ENCODE peak calls at places on chromosomes 13 and 19, in six cellular contexts. O is small intestine, H is aorta, L is thoracic aorta, N is Peyer's patch, P is fibroblast of lung. U is an unnamed sample. For H3K4me1, the result is how much of the 10 kb centered on the place peaks cover.

GRCh38 chr13:88068975-88069374 is 397.8 kb downstream of the SLITRK5 start:
- DNase-seq in H (no peak), P (no peak), O (peak), L (no peak), N (no peak), U (no peak)

GRCh38 chr13:25300861-25301346 is 521 bp upstream of the NUP58 start:
- DNase-seq in O (no peak), L (no peak), H (peak), P (no peak), N (no peak), U (peak)

GRCh38 chr13:92823059-92823458 is 403.5 kb upstream of the GPC6 start:
- DNase-seq in O (no peak), H (no peak), P (no peak), N (no peak), L (no peak), U (no peak)

GRCh38 chr19:38252935-38253691 is 3.1 kb downstream of the PPP1R14A start:
- DNase-seq in L (peak), H (peak), N (no peak), O (no peak), P (peak), U (no peak)

GRCh38 chr13:73138967-73139491 is 80.2 kb downstream of the KLF5 start:
- DNase-seq in P (no peak), N (no peak), L (no peak), O (peak), H (no peak), U (peak)

GRCh38 chr13:26563713-26564112 is 6.2 kb downstream of the WASF3 start:
- DNase-seq in L (no peak), H (no peak), O (no peak), N (no peak), P (no peak), U (no peak)

GRCh38 chr13:74423434-74423833 is 289.2 kb upstream of the KLF12 start:
- DNase-seq in P (no peak), H (no peak), L (no peak), O (no peak), N (no peak), U (no peak)

GRCh38 chr19:5360003-5360820 is 19.6 kb upstream of the PTPRS start:
- DNase-seq in H (no peak), P (no peak), N (no peak), O (no peak), L (no peak), U (no peak)

GRCh38 chr19:34253711-34254551 is 423 bp upstream of the GARRE1 start:
- DNase-seq in H (peak), N (peak), O (peak), L (peak), P (peak), U (peak)

GRCh38 chr19:38721496-38721895 is 22.8 kb downstream of the CAPN12 start:
- DNase-seq in O (no peak), N (no peak), H (no peak), L (no peak), P (no peak), U (no peak)

GRCh38 chr19:17966115-17966455 is 822 bp upstream of the KCNN1 start:
- DNase-seq in O (no peak), N (no peak), P (no peak), L (no peak), H (peak), U (no peak)

GRCh38 chr19:17966497-17967257 is at the start of gene KCNN1:
- DNase-seq in L (no peak), H (no peak), O (no peak), N (no peak), P (no peak), U (no peak)

GRCh38 chr19:17967258-17968051 is 548 bp downstream of the KCNN1 start:
- DNase-seq in L (no peak), P (no peak), N (no peak), H (no peak), O (no peak), U (no peak)

GRCh38 chr19:17965370-17966114 is 1.4 kb upstream of the KCNN1 start:
- DNase-seq in H (no peak), O (peak), P (no peak), N (no peak), L (no peak), U (no peak)

DNA sequence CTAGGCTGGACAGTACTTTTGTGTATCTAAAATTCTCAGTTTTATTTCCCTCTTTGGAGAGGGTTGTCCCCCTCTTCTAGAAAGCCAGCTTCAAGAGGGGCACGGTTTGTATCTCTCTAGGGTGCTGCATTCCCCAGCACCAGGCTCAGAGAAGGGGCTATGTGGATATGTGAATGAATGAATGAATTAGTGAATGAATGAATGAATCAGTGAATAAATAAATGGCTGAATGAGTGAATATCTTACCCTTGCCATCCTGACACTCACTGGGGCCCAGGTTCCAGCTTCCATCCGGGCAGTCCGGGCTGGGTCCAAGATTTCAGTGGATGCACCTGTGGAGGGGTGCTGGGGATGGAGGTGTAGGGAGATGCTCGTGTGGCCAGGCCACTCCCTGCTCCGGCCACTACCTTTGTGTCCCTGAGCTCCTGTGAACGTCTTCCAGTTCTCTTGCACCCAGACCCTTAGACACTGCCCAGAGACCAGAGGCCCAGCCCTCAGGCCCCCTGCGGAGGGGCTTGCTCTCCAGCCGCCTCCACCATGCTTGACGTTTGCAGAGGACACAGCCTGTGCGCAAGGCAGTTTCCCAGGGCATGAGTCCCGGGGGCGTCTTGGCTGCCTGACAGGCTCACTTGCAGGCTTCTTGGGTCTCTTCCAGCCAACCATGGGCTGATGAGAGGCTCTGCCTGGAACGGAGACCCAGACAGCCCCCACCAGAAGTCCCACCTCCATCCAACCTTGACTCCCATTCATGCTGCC is 2.8 kb upstream of the KCNN1 start:
- DNase-seq in N (no peak), H (no peak), L (no peak), O (no peak), P (no peak), U (no peak)
- H3K27ac ChIP-seq in N (no peak), H (no peak), L (no peak), O (no peak), P (no peak), U (no peak)

GRCh38 chr13:98821372-98822237 is 69.1 kb upstream of the SLC15A1 start:
- DNase-seq in H (no peak), O (peak), P (peak), N (no peak), L (no peak), U (peak)
- H3K4me3 ChIP-seq in H (no peak), O (no peak), P (no peak), N (no peak), L (peak), U (no peak)

DNA sequence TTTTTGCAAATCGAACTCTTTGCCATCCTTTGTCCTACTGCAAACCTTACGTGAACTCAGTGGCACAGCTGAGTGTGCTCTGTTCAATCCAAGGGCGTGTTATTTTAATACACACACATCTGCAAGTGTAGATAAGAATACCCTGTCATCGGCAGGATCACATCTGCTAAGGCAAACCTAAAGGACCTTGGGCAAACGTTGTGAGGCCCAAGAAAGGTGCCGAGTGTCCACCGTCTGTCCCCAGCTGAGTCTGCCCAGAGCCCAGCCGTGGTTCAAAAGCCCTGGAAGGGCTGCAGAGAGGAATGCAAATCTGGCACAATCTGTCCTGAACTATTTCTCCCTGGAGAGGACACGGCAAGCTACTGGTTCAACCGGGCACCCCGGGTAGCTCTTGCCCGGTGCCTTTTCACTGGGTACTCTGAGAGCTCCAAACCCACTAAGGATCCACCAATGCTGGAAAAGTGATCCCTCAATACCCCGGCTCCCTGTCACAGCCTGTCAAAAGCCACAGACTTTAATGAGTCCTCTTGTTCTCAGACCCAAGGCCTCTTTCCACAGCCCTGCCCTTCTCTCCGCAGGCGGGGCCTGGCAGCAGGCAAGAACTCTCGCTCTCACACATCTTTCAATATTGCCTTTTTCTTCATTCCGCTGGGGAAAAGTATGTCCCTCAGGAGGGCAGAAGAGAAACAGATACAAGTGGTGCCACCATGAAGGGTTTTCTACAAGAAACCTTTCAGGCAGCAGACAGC is 17.0 kb downstream of the SLC7A1 start:
- DNase-seq in O (peak), N (no peak), H (no peak), P (no peak), L (no peak), U (no peak)
- H3K4me1 ChIP-seq in O (under half), N (under half), H (under half), P (under half), L (under half), U (under half)

GRCh38 chr13:39385154-39385553 is 217.8 kb downstream of the LHFPL6 start:
- DNase-seq in H (no peak), N (no peak), P (no peak), L (no peak), O (no peak), U (no peak)
- H3K27ac ChIP-seq in H (peak), N (no peak), P (no peak), L (peak), O (no peak), U (no peak)

GRCh38 chr13:48769107-48769704 is 115.5 kb downstream of the CYSLTR2 start:
- DNase-seq in O (peak), H (no peak), P (peak), L (peak), N (peak), U (peak)
- H3K4me3 ChIP-seq in O (no peak), H (no peak), P (no peak), L (no peak), N (no peak), U (no peak)